ENCODE peak calls at places on chromosomes 7 and 10, in five cellular contexts. One of them, this sample, is unnamed.

GRCh38 chr7:17640730-17641377 is 299.4 kb downstream of the SNX13 start:
- DNase-seq in H1: no peak
- DNase-seq in BE2C: peak
- DNase-seq in upper lobe of left lung: no peak
- DNase-seq in nephron progenitor cell: peak
- DNase-seq in this sample: peak

GRCh38 chr7:156903232-156903909 is 10.4 kb upstream of the LMBR1 start:
- DNase-seq in H1: no peak
- DNase-seq in nephron progenitor cell: no peak
- DNase-seq in upper lobe of left lung: no peak
- DNase-seq in BE2C: no peak
- DNase-seq in this sample: no peak

GRCh38 chr10:21519981-21520436 is 5.5 kb downstream of the SKIDA1 start:
- DNase-seq in nephron progenitor cell: no peak
- DNase-seq in H1: no peak
- DNase-seq in BE2C: no peak
- DNase-seq in upper lobe of left lung: no peak
- DNase-seq in this sample: no peak

GRCh38 chr10:35607475-35608316 is 2.6 kb downstream of the GJD4 start:
- DNase-seq in H1: no peak
- DNase-seq in nephron progenitor cell: no peak
- DNase-seq in upper lobe of left lung: peak
- DNase-seq in BE2C: peak
- DNase-seq in this sample: peak

GRCh38 chr7:73451780-73452398 is 18.3 kb downstream of the FZD9 start:
- DNase-seq in upper lobe of left lung: no peak
- DNase-seq in nephron progenitor cell: peak
- DNase-seq in H1: no peak
- DNase-seq in BE2C: no peak
- DNase-seq in this sample: peak

GRCh38 chr7:50317221-50317678 is 12.7 kb downstream of the IKZF1 start:
- DNase-seq in upper lobe of left lung: no peak
- DNase-seq in nephron progenitor cell: no peak
- DNase-seq in H1: no peak
- DNase-seq in BE2C: no peak
- DNase-seq in this sample: peak

GRCh38 chr10:21953585-21954057 is 49.9 kb downstream of the DNAJC1 start:
- DNase-seq in BE2C: no peak
- DNase-seq in upper lobe of left lung: no peak
- DNase-seq in H1: no peak
- DNase-seq in nephron progenitor cell: no peak
- DNase-seq in this sample: peak

GRCh38 chr7:153065021-153065420 is 305.5 kb downstream of the ACTR3B start:
- DNase-seq in nephron progenitor cell: no peak
- DNase-seq in BE2C: no peak
- DNase-seq in upper lobe of left lung: no peak
- DNase-seq in H1: no peak
- DNase-seq in this sample: no peak

GRCh38 chr10:239109-239508 is 103.9 kb downstream of the ZMYND11 start:
- DNase-seq in upper lobe of left lung: no peak
- DNase-seq in BE2C: no peak
- DNase-seq in H1: no peak
- DNase-seq in nephron progenitor cell: no peak
- DNase-seq in this sample: no peak

GRCh38 chr10:71981024-71981867 is 17.1 kb downstream of the CHST3 start:
- DNase-seq in nephron progenitor cell: peak
- DNase-seq in BE2C: no peak
- DNase-seq in upper lobe of left lung: peak
- DNase-seq in H1: no peak
- DNase-seq in this sample: peak

GRCh38 chr10:93390691-93391090 is 91.4 kb downstream of the MYOF start:
- DNase-seq in nephron progenitor cell: no peak
- DNase-seq in upper lobe of left lung: no peak
- DNase-seq in H1: no peak
- DNase-seq in BE2C: no peak
- DNase-seq in this sample: no peak

GRCh38 chr10:68167790-68168189 is 58.5 kb downstream of the MYPN start:
- DNase-seq in BE2C: no peak
- DNase-seq in H1: no peak
- DNase-seq in nephron progenitor cell: no peak
- DNase-seq in upper lobe of left lung: no peak
- DNase-seq in this sample: no peak

GRCh38 chr10:8048281-8049008 is 6.0 kb upstream of the GATA3 start:
- DNase-seq in BE2C: peak
- DNase-seq in upper lobe of left lung: peak
- DNase-seq in nephron progenitor cell: no peak
- DNase-seq in H1: no peak
- DNase-seq in this sample: no peak

GRCh38 chr7:117154721-117155120 is 168.1 kb downstream of the WNT2 start:
- DNase-seq in BE2C: no peak
- DNase-seq in H1: no peak
- DNase-seq in nephron progenitor cell: no peak
- DNase-seq in upper lobe of left lung: no peak
- DNase-seq in this sample: no peak

GRCh38 chr7:117155694-117156093 is 167.2 kb downstream of the WNT2 start:
- DNase-seq in upper lobe of left lung: no peak
- DNase-seq in BE2C: no peak
- DNase-seq in nephron progenitor cell: no peak
- DNase-seq in H1: no peak
- DNase-seq in this sample: no peak

GRCh38 chr7:117157871-117158209 is 165.0 kb downstream of the WNT2 start:
- DNase-seq in nephron progenitor cell: no peak
- DNase-seq in BE2C: no peak
- DNase-seq in upper lobe of left lung: no peak
- DNase-seq in H1: no peak
- DNase-seq in this sample: no peak

GRCh38 chr7:117158941-117159705 is 163.7 kb downstream of the WNT2 start:
- DNase-seq in nephron progenitor cell: no peak
- DNase-seq in upper lobe of left lung: no peak
- DNase-seq in BE2C: no peak
- DNase-seq in H1: no peak
- DNase-seq in this sample: no peak

GRCh38 chr7:117157121-117157870 is 165.6 kb downstream of the WNT2 start:
- DNase-seq in H1: no peak
- DNase-seq in nephron progenitor cell: no peak
- DNase-seq in upper lobe of left lung: no peak
- DNase-seq in BE2C: peak
- DNase-seq in this sample: no peak
- TF ChIP-seq CTCF in H1: peak
- TF ChIP-seq CTCF in nephron progenitor cell: no peak
- TF ChIP-seq CTCF in upper lobe of left lung: no peak
- TF ChIP-seq CTCF in BE2C: peak
- TF ChIP-seq CTCF in this sample: no peak

GRCh38 chr7:11607676-11608075 is 224.3 kb downstream of the THSD7A start:
- DNase-seq in nephron progenitor cell: no peak
- DNase-seq in upper lobe of left lung: no peak
- DNase-seq in H1: no peak
- DNase-seq in BE2C: no peak
- DNase-seq in this sample: no peak
- TF ChIP-seq CTCF in nephron progenitor cell: no peak
- TF ChIP-seq CTCF in upper lobe of left lung: no peak
- TF ChIP-seq CTCF in H1: no peak
- TF ChIP-seq CTCF in BE2C: no peak
- TF ChIP-seq CTCF in this sample: no peak

GRCh38 chr7:151206914-151207313 is 3.4 kb downstream of the H2BK1 start:
- DNase-seq in H1: no peak
- DNase-seq in nephron progenitor cell: no peak
- DNase-seq in upper lobe of left lung: no peak
- DNase-seq in BE2C: no peak
- DNase-seq in this sample: no peak

GRCh38 chr7:151202836-151203235 is 7.5 kb downstream of the H2BK1 start:
- DNase-seq in BE2C: no peak
- DNase-seq in upper lobe of left lung: no peak
- DNase-seq in nephron progenitor cell: no peak
- DNase-seq in H1: no peak
- DNase-seq in this sample: no peak

GRCh38 chr7:151205749-151206148 is 4.5 kb downstream of the H2BK1 start:
- DNase-seq in nephron progenitor cell: no peak
- DNase-seq in BE2C: no peak
- DNase-seq in H1: no peak
- DNase-seq in upper lobe of left lung: no peak
- DNase-seq in this sample: peak

GRCh38 chr7:151201751-151202150 is 8.5 kb downstream of the H2BK1 start:
- DNase-seq in upper lobe of left lung: no peak
- DNase-seq in nephron progenitor cell: no peak
- DNase-seq in BE2C: no peak
- DNase-seq in H1: no peak
- DNase-seq in this sample: no peak

DNA sequence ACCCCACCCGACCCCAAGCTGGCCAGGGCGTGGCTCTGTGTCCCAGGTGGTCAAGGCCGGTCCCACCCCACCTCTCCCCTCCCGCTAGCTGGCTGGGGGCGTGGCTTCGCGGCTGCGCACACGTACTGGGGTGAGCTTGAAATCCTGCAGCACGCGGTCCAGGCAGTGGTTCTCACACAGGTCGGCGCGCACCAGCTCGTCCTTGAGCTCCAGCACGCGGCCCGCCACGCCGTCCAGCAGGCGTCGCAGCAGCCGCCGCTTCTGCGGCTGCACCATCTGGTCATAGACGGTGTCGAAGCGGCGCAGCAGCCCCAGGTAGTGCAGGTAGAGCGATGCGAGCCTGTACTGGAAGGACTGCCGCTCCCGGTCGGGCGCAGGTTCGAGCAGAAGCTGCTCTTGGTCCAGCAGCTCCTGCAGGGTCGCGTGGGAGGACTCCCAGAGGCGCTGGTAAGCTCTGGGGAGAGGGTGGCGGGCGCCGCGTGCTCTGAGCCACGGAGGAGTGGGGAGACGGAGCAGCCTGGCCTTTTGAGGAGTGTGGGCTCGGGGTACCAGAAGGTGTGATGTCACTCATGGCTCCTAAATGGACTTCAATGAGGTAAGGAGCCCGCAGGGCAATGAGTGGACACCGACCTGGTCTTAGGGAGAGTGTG is 5.8 kb downstream of the H2BK1 start:
- DNase-seq in H1: no peak
- DNase-seq in BE2C: no peak
- DNase-seq in nephron progenitor cell: no peak
- DNase-seq in upper lobe of left lung: peak
- DNase-seq in this sample: peak
- TF ChIP-seq CTCF in H1: no peak
- TF ChIP-seq CTCF in BE2C: no peak
- TF ChIP-seq CTCF in nephron progenitor cell: no peak
- TF ChIP-seq CTCF in upper lobe of left lung: no peak
- TF ChIP-seq CTCF in this sample: no peak

GRCh38 chr7:151727579-151728285 is 149.2 kb downstream of the PRKAG2 start:
- DNase-seq in nephron progenitor cell: peak
- DNase-seq in upper lobe of left lung: peak
- DNase-seq in BE2C: peak
- DNase-seq in H1: no peak
- DNase-seq in this sample: peak
- TF ChIP-seq CTCF in nephron progenitor cell: no peak
- TF ChIP-seq CTCF in upper lobe of left lung: no peak
- TF ChIP-seq CTCF in BE2C: peak
- TF ChIP-seq CTCF in H1: no peak
- TF ChIP-seq CTCF in this sample: no peak

DNA sequence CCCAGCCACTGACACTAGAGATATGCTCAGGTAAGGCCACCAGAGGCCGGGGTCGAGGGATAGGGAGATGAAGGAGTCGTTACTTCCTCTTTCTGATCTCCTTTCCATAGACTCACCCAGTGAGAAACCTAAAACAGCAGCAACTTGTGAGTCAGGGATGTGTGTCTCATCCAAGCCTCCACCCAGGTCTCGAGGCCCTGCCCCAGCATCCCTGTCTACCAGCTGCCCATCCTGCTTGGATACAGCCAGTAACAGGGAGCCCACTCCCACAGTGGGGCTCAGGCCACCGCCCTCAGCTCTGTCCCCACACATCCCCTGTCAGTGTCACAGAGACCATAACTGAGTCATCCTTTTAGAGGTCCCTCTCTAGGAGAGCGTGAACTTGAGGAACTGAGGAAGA is 49.6 kb upstream of the CHST15 start:
- DNase-seq in H1: no peak
- DNase-seq in nephron progenitor cell: no peak
- DNase-seq in upper lobe of left lung: no peak
- DNase-seq in BE2C: no peak
- DNase-seq in this sample: no peak
- TF ChIP-seq CTCF in H1: no peak
- TF ChIP-seq CTCF in nephron progenitor cell: no peak
- TF ChIP-seq CTCF in upper lobe of left lung: no peak
- TF ChIP-seq CTCF in BE2C: no peak
- TF ChIP-seq CTCF in this sample: no peak

GRCh38 chr10:43369921-43370320 is 1.5 kb upstream of the FXYD4 start:
- DNase-seq in BE2C: no peak
- DNase-seq in upper lobe of left lung: no peak
- DNase-seq in nephron progenitor cell: no peak
- DNase-seq in H1: no peak
- DNase-seq in this sample: no peak

GRCh38 chr10:43370671-43371215 is 693 bp upstream of the FXYD4 start:
- DNase-seq in nephron progenitor cell: no peak
- DNase-seq in upper lobe of left lung: no peak
- DNase-seq in H1: no peak
- DNase-seq in BE2C: no peak
- DNase-seq in this sample: no peak

GRCh38 chr10:43372751-43373445 is 1.5 kb downstream of the FXYD4 start:
- DNase-seq in nephron progenitor cell: no peak
- DNase-seq in H1: no peak
- DNase-seq in BE2C: no peak
- DNase-seq in upper lobe of left lung: no peak
- DNase-seq in this sample: no peak

GRCh38 chr10:43373461-43373860 is 2.0 kb downstream of the FXYD4 start:
- DNase-seq in BE2C: no peak
- DNase-seq in nephron progenitor cell: no peak
- DNase-seq in H1: no peak
- DNase-seq in upper lobe of left lung: no peak
- DNase-seq in this sample: no peak

DNA sequence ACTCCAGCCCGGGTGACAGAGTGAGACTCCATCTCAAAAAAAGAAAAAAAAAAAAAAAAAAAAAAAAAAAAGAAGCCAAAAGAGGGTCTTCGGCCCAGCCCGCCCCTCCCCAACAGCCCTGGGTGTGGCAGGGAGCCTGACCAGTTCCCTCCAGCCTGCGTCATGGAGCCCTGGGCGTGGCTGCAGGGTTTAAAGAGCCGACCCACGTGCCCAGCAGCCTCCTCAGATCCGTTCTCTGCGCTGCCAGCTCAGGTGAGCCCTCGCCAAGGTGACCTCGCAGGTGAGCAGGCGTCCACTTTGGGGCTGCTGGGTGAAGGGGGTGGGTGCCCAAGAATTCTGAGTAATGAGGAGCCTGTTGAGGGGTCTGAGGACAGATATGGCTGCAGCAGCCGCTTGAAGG is at the start of gene FXYD4:
- DNase-seq in upper lobe of left lung: peak
- DNase-seq in BE2C: no peak
- DNase-seq in nephron progenitor cell: no peak
- DNase-seq in H1: no peak
- DNase-seq in this sample: no peak
- TF ChIP-seq CTCF in upper lobe of left lung: no peak
- TF ChIP-seq CTCF in BE2C: no peak
- TF ChIP-seq CTCF in nephron progenitor cell: no peak
- TF ChIP-seq CTCF in H1: no peak
- TF ChIP-seq CTCF in this sample: no peak

DNA sequence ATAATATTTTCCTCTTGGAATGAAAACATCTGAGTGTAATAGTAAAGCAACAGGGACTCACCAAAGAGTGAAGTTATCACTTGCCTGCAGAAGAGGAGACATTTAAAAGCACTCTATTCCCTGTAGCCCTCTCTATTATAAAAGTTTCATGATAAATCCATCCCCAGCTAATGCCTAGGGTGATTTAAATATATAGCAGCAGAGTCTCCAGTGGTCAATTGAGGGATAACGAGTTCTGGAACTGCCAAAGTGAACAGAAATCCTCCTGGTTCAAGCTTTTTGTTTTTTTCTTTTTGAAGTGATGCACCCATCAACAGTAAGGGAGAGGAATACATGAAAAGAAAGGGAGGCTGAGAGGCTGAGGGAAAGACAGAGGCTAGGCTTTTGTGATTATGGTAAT is 87.3 kb downstream of the EVX1 start:
- DNase-seq in upper lobe of left lung: no peak
- DNase-seq in H1: no peak
- DNase-seq in nephron progenitor cell: no peak
- DNase-seq in BE2C: no peak
- DNase-seq in this sample: no peak
- TF ChIP-seq CTCF in upper lobe of left lung: no peak
- TF ChIP-seq CTCF in H1: peak
- TF ChIP-seq CTCF in nephron progenitor cell: peak
- TF ChIP-seq CTCF in BE2C: peak
- TF ChIP-seq CTCF in this sample: no peak

This sample was measured in GM13976.